ENCODE peak calls at places on chromosome 11, in ten cellular contexts. J is T-cell, Q is Calu3, P is tibial artery, N is T-helper 1 cell, W is AG04449, U is activated T-cell treated with anti-CD3 and anti-CD28 coated beads for 1 hour, Z is NCI-H146, G is dermis microvascular lymphatic vessel endothelial cell, M is astrocyte of the hippocampus. A is an unnamed sample.

GRCh38 chr11:17469998-17470397 is 6.6 kb downstream of the ABCC8 start:
- DNase-seq in J (no peak), P (no peak), U (no peak), M (no peak), G (no peak), W (no peak), N (no peak), Z (no peak), Q (no peak), A (no peak)

GRCh38 chr11:60923326-60923725 is 934 bp upstream of the TMEM132A start:
- DNase-seq in Z (no peak), J (no peak), G (no peak), N (no peak), Q (no peak), W (no peak), M (no peak), U (no peak), P (no peak), A (no peak)

GRCh38 chr11:73393011-73393380 is 16.8 kb downstream of the RELT start:
- DNase-seq in N (no peak), U (no peak), P (no peak), G (peak), M (no peak), W (no peak), Z (no peak), Q (no peak), J (no peak), A (no peak)

GRCh38 chr11:13316528-13316961 is 39.0 kb downstream of the BMAL1 start:
- DNase-seq in J (no peak), W (no peak), Z (no peak), P (peak), M (peak), N (no peak), Q (no peak), G (peak), U (no peak), A (no peak)

GRCh38 chr11:34339149-34340064 is 18.4 kb downstream of the ABTB2 start:
- DNase-seq in P (no peak), U (no peak), N (no peak), G (no peak), J (no peak), Z (peak), W (no peak), Q (peak), M (no peak), A (no peak)

GRCh38 chr11:113193894-113194293 is 120.5 kb upstream of the TTC12 start:
- DNase-seq in N (no peak), G (no peak), U (no peak), Z (no peak), J (no peak), Q (no peak), M (peak), P (no peak), W (no peak), A (no peak)

GRCh38 chr11:130782361-130783221 is 133.7 kb downstream of the SNX19 start:
- DNase-seq in U (no peak), J (no peak), M (peak), G (peak), N (no peak), P (no peak), Z (no peak), W (no peak), Q (no peak), A (no peak)

GRCh38 chr11:66467756-66468155 is 1.1 kb downstream of the PELI3 start:
- DNase-seq in W (no peak), G (no peak), N (no peak), P (no peak), Z (peak), U (no peak), M (no peak), Q (peak), J (no peak), A (no peak)

A was measured in effector CD8-positive, alpha-beta T cell.